ENCODE peak calls at places on chromosomes 16 and 17, in nine cellular contexts. B is upper lobe of right lung; I is ovary; P is uterus; L is CD4-positive, alpha-beta memory T cell; X is mammary epithelial cell; C is adrenal gland; H is cardiac muscle cell; F is kidney. Z is an unnamed sample. For H3K9me3, the result is how much of the 10 kb centered on the place peaks cover.

GRCh38 chr16:82535262-82535661 is 91.5 kb upstream of the CDH13 start:
- DNase-seq in B (no peak), I (no peak), P (no peak), L (no peak), X (peak), C (no peak), H (no peak), F (no peak), Z (no peak)

GRCh38 chr17:27545562-27546229 is 85.3 kb upstream of the LGALS9 start:
- DNase-seq in B (no peak), I (no peak), P (no peak), L (no peak), X (no peak), C (peak), H (no peak), F (no peak), Z (no peak)

GRCh38 chr17:74485012-74485743 is 18.7 kb downstream of the CD300A start:
- DNase-seq in B (no peak), I (no peak), P (no peak), L (no peak), X (no peak), C (no peak), H (no peak), F (no peak), Z (no peak)

GRCh38 chr17:180380-181212 is 854 bp downstream of the DOC2B start:
- DNase-seq in B (no peak), I (no peak), P (no peak), L (no peak), X (no peak), C (no peak), H (no peak), F (peak), Z (no peak)

GRCh38 chr17:48601184-48601527 is 3.6 kb downstream of the HOXB6 start:
- DNase-seq in B (no peak), I (no peak), P (no peak), L (no peak), X (no peak), C (no peak), H (no peak), F (no peak), Z (no peak)

GRCh38 chr16:77437859-77438258 is 3.0 kb upstream of the ADAMTS18 start:
- DNase-seq in B (no peak), I (no peak), P (no peak), L (no peak), X (no peak), C (no peak), H (peak), F (no peak), Z (no peak)

GRCh38 chr17:60573139-60573975 is 26.6 kb upstream of the PPM1D start:
- DNase-seq in B (no peak), I (no peak), P (no peak), L (no peak), X (no peak), C (peak), H (peak), F (no peak), Z (no peak)

GRCh38 chr17:17865035-17865434 is 28.2 kb upstream of the SREBF1 start:
- DNase-seq in B (no peak), I (no peak), P (no peak), L (no peak), X (no peak), C (no peak), H (no peak), F (no peak), Z (no peak)

GRCh38 chr16:87874639-87875472 is 5.5 kb upstream of the SLC7A5 start:
- DNase-seq in B (no peak), I (no peak), P (no peak), L (no peak), X (no peak), C (no peak), H (no peak), F (no peak), Z (no peak)

DNA sequence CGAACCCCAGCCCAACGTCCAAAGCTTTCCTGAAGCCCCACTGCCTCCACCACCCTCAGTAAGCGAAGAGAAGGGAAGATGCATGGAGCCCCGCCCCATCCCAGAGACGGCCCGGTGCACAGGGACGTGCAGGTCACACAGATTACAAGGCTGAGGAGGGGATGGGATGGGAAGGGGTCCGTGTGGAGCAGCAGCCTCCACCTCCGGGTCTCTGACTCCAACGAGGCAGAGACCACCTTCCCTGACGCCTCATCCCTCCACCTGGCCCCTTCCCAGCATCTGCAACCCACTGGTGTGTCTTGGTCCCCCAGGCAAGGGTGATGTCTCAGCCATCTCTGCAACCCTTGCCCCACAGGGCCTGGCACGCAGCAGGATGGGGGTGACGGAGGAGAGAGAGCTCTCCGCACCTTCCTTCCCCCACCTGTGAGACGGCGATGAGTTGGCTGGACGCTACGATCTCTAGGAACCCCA is 58.5 kb downstream of the TBC1D16 start:
- DNase-seq in B (peak), I (no peak), P (peak), L (no peak), X (no peak), C (no peak), H (no peak), F (peak), Z (no peak)
- H3K4me3 ChIP-seq in B (no peak), I (no peak), P (no peak), L (no peak), X (no peak), C (no peak), H (no peak), F (no peak), Z (no peak)

DNA sequence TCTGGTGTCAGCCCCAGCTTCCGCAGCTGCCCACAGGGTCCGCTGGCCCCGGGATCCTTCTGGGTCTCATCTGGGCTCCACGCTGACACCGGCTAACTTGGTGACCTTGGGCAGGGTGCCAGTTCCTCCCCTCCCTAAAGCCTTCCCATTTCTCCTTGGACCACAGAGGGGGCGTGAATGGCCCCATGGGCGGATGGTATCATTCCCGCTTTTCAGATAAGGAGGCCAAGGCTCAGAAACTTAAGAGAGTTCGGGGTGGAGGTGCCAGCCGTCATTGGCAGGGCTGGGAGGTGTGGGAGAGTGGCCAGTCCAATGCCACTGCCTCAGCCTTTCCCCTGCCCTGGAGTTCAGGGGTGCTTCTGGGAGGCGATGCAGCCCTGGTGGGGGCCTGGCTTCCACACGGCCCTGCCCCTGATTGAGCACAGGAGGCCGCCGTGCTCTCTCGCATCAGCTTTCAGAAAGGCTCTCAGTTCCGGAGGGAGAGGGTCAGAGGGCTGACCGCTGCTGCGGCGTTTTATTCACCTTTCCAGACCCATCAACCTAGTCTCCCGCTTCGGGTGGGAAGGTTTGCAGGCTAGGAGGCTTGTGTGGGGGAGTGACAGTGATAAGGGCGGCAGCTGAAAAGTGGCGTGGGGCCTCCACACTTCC is 68.9 kb upstream of the CIBAR2 start:
- DNase-seq in B (no peak), I (peak), P (no peak), L (no peak), X (no peak), C (peak), H (no peak), F (peak), Z (peak)
- H3K9me3 ChIP-seq in B (under half), I (under half), P (under half), L (under half), X (under half), C (under half), H (under half), F (under half), Z (under half)

DNA sequence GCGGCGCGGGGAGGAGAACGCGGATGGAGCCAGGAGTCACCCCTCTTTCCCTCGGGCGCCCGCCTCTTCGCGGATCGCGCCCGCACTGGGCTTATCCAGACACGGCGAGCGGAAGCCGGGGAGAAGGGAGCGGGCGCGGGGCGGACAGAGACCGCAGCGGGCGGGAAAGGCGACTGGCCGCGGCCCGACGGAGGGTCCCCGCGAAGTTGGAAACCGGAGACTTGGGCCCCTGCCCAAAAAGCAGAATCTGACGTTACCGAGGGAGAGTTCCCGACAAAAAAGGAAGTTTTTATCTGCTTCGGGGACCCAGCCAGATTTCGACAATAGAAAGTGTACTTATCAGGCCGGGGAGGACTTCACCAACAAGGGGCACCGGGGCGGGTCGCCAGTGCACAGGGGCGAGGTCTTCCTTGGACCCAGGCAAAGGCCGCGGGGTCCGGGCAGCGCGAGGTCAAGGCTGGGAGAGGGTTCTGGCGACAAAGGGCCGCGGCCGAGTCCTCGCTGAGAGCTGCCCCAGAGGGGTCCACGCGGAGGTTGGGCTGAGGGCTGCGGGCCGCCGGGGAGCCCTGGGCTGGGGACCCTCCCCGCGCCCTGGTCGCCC is 512 bp downstream of the ST6GALNAC2 start:
- DNase-seq in B (peak), I (peak), P (no peak), L (peak), X (peak), C (no peak), H (no peak), F (peak), Z (peak)
- H3K27ac ChIP-seq in B (peak), I (no peak), P (peak), L (no peak), X (peak), C (no peak), H (no peak), F (peak), Z (no peak)

GRCh38 chr16:2022723-2023097 is 3.1 kb downstream of the NPW start:
- DNase-seq in B (no peak), I (no peak), P (peak), L (no peak), X (peak), C (no peak), H (peak), F (peak), Z (no peak)

GRCh38 chr16:2019500-2019899 is at the start of gene NPW:
- DNase-seq in B (no peak), I (no peak), P (no peak), L (no peak), X (no peak), C (no peak), H (no peak), F (peak), Z (no peak)

GRCh38 chr16:2016407-2016922 is 3.1 kb upstream of the NPW start:
- DNase-seq in B (no peak), I (no peak), P (no peak), L (no peak), X (no peak), C (no peak), H (no peak), F (peak), Z (no peak)

GRCh38 chr16:2023098-2023925 is 3.4 kb upstream of the NHERF2 start:
- DNase-seq in B (peak), I (peak), P (peak), L (peak), X (peak), C (peak), H (peak), F (peak), Z (peak)

DNA sequence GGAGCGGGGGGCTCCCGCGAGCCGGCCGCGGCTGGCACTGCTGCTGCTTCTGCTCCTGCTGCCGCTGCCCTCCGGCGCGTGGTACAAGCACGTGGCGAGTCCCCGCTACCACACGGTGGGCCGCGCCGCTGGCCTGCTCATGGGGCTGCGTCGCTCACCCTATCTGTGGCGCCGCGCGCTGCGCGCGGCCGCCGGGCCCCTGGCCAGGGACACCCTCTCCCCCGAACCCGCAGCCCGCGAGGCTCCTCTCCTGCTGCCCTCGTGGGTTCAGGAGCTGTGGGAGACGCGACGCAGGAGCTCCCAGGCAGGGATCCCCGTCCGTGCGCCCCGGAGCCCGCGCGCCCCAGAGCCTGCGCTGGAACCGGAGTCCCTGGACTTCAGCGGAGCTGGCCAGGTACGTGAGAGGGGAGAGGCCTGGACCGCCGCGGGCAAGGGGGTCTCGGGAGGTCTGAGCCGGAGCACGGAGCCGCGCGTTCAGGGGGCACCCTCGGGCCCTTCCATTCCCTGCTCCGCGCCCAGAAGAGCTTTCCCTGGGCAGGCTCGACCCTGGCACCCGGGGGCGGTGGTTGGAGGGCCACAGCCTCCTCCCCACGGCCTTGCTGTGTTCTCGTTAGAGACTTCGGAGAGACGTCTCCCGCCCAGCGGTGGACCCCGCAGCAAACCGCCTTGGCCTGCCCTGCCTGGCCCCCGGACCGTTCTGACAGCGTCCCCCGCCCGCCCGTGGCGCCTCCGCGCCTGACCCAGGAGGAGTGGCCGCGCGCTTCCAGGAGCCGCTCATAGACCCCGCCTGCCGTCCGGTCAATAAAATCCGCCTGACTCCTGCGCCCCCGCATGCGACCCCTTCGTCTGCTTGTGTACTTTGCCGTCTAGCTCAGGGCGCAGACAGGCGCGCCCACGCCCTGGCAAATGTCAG is 590 bp downstream of the NPW start:
- DNase-seq in B (no peak), I (no peak), P (no peak), L (no peak), X (peak), C (no peak), H (no peak), F (peak), Z (no peak)
- H3K4me3 ChIP-seq in B (no peak), I (no peak), P (no peak), L (no peak), X (no peak), C (no peak), H (peak), F (no peak), Z (peak)

GRCh38 chr16:11025120-11025531 is 80.8 kb downstream of the CLEC16A start:
- DNase-seq in B (no peak), I (no peak), P (no peak), L (no peak), X (no peak), C (no peak), H (no peak), F (no peak), Z (no peak)

GRCh38 chr16:11023640-11024039 is 79.3 kb downstream of the CLEC16A start:
- DNase-seq in B (no peak), I (no peak), P (no peak), L (no peak), X (no peak), C (no peak), H (no peak), F (no peak), Z (no peak)

GRCh38 chr16:11020792-11021440 is 76.6 kb downstream of the CLEC16A start:
- DNase-seq in B (no peak), I (no peak), P (no peak), L (no peak), X (no peak), C (no peak), H (no peak), F (no peak), Z (no peak)

GRCh38 chr16:11022002-11022401 is 77.6 kb downstream of the CLEC16A start:
- DNase-seq in B (no peak), I (no peak), P (no peak), L (no peak), X (no peak), C (no peak), H (no peak), F (no peak), Z (no peak)

DNA sequence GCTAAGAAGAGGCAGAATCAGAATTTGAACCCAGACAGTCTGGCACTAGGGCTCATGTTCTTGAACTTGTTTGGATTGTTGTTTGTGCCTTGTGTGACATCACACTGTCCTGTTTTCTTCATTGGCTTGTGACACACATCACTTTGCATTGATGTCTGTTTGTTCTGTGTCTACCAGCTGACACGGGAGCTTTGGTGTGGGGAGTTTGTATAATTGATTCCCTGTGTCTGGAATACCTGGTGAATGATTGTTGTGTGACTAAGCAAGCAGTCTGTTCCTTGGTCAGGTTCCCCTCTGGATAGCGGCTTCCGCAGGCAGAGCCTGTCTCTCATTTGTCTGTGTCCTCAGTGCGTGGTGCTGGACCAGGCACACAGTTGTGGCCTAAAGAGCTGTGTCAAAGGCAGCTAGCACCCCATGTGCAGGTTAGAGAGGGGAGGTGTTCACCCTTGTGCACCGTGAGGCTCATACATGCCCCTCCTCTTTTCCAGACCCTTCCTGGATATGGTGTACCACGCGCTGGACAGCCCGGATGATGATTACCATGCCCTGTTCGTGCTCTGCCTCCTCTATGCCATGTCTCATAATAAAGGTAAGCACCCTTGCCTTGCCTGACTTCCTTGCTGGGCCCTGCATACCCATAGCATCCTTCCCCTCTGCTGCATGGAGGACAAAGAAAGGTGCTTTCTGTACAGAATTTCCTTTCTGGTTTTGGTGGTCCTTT is 80.1 kb downstream of the CLEC16A start:
- DNase-seq in B (no peak), I (no peak), P (peak), L (no peak), X (peak), C (no peak), H (no peak), F (no peak), Z (no peak)
- H3K9me3 ChIP-seq in B (under half), I (under half), P (under half), L (under half), X (under half), C (under half), H (under half), F (under half), Z (under half)

DNA sequence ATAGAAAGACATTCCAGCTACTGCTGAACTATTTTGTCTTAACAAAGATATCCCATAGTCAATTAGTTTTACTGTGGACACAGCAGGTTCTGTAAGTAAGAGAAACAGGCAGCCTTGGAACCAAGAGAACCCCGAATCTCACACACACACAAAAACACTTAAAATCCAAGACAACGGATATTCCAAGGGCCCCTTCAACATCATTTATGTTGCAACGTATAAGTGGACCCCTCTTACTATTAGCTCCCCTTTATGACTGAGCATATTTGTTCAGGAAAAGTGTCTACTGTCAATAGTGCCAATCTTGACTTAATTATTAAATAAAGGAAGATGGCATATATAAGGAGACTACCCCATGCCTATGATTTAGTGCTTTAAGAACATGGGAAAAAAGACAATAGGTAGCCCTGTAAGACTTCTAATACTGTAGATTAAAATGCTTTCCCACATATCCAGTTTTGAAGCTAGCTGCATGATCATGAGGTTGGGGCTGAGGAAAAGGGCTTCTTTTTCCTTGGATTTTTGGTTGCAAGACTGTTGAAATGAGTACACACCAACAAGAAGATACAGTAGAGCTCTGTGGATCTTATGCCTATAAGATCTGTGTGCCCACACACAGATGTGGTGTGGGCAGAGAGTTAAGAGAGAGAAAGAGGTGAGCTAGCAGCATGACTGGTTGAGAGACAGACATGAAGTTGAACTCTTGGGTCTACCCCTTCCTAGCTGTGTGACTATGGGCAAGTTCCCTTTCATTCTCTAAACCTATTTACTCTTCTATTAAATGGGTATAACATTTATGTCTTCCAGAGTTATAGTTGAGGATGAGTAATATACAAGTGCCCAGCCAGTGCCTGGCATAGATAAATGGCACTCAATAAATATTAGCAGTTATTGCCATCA is 3.0 kb downstream of the MMD start:
- DNase-seq in B (no peak), I (no peak), P (no peak), L (no peak), X (no peak), C (no peak), H (no peak), F (no peak), Z (no peak)
- H3K27ac ChIP-seq in B (no peak), I (no peak), P (no peak), L (no peak), X (no peak), C (no peak), H (peak), F (no peak), Z (no peak)